ENCODE peak calls at places on chromosome 18, in six cellular contexts. D is fibroblast of lung; J is amygdala; Q is ACHN; T is stimulated activated CD4-positive, alpha-beta T cell treated with anti-CD3 and anti-CD28 coated beads, TNF-alpha, amount 100 ng/mL, for 48 hours; Z is stimulated activated CD8-positive, alpha-beta memory T cell treated with anti-CD3 and anti-CD28 coated beads, Interleukin-15, amount 100 ng/mL, for 24 hours. C is an unnamed sample.

GRCh38 chr18:22467760-22468553 is 50.2 kb upstream of the CTAGE1 start:
- DNase-seq in D (peak), J (no peak), Q (no peak), T (no peak), Z (no peak), C (no peak)

GRCh38 chr18:51339866-51340265 is 142.4 kb upstream of the MEX3C start:
- DNase-seq in D (peak), J (no peak), Q (no peak), T (no peak), Z (no peak), C (no peak)

GRCh38 chr18:10036479-10036878 is 122.7 kb downstream of the VAPA start:
- DNase-seq in D (no peak), J (no peak), Q (no peak), T (no peak), Z (no peak), C (no peak)

GRCh38 chr18:68177807-68178702 is 536.9 kb downstream of the TMX3 start:
- DNase-seq in D (peak), J (no peak), Q (no peak), T (no peak), Z (no peak), C (no peak)

GRCh38 chr18:55096261-55097026 is 137.2 kb upstream of the CCDC68 start:
- DNase-seq in D (peak), J (no peak), Q (peak), T (no peak), Z (no peak), C (no peak)

GRCh38 chr18:27363918-27364317 is 178.8 kb upstream of the CHST9 start:
- DNase-seq in D (peak), J (no peak), Q (peak), T (no peak), Z (no peak), C (no peak)

GRCh38 chr18:79930020-79930642 is 21.3 kb downstream of the SLC66A2 start:
- DNase-seq in D (no peak), J (no peak), Q (peak), T (no peak), Z (no peak), C (no peak)

GRCh38 chr18:70454705-70455322 is 166.0 kb downstream of the SOCS6 start:
- DNase-seq in D (peak), J (no peak), Q (peak), T (peak), Z (no peak), C (no peak)

GRCh38 chr18:22349317-22349898 is 68.3 kb downstream of the CTAGE1 start:
- DNase-seq in D (peak), J (no peak), Q (no peak), T (no peak), Z (no peak), C (no peak)

GRCh38 chr18:21242141-21243040 is at the start of gene GREB1L:
- DNase-seq in D (peak), J (peak), Q (peak), T (peak), Z (no peak), C (peak)

GRCh38 chr18:48819781-48820482 is 130.8 kb downstream of the SMAD7 start:
- DNase-seq in D (no peak), J (no peak), Q (no peak), T (no peak), Z (no peak), C (peak)

GRCh38 chr18:64131314-64131713 is 17.6 kb downstream of the LINC00305 start:
- DNase-seq in D (no peak), J (no peak), Q (no peak), T (no peak), Z (no peak), C (no peak)

GRCh38 chr18:48803518-48803917 is 147.2 kb downstream of the SMAD7 start:
- DNase-seq in D (no peak), J (no peak), Q (no peak), T (no peak), Z (no peak), C (no peak)

GRCh38 chr18:32542221-32542798 is 71.6 kb upstream of the GAREM1 start:
- DNase-seq in D (peak), J (no peak), Q (no peak), T (no peak), Z (no peak), C (no peak)

GRCh38 chr18:77059294-77059916 is 73.2 kb downstream of the MBP start:
- DNase-seq in D (peak), J (no peak), Q (peak), T (no peak), Z (no peak), C (no peak)

GRCh38 chr18:52701219-52701935 is 361.4 kb downstream of the DCC start:
- DNase-seq in D (no peak), J (no peak), Q (no peak), T (no peak), Z (no peak), C (no peak)

GRCh38 chr18:13026583-13027270 is 35.6 kb downstream of the CEP192 start:
- DNase-seq in D (peak), J (no peak), Q (no peak), T (no peak), Z (no peak), C (no peak)

GRCh38 chr18:62586148-62586774 is 63.4 kb downstream of the ZCCHC2 start:
- DNase-seq in D (peak), J (peak), Q (peak), T (peak), Z (peak), C (peak)

GRCh38 chr18:44823782-44824181 is 143.1 kb downstream of the SETBP1 start:
- DNase-seq in D (peak), J (no peak), Q (no peak), T (no peak), Z (no peak), C (no peak)

GRCh38 chr18:48794251-48794970 is 156.4 kb downstream of the SMAD7 start:
- DNase-seq in D (no peak), J (no peak), Q (no peak), T (no peak), Z (no peak), C (no peak)

GRCh38 chr18:10015288-10015701 is 101.5 kb downstream of the VAPA start:
- DNase-seq in D (peak), J (no peak), Q (no peak), T (no peak), Z (no peak), C (no peak)

GRCh38 chr18:59049726-59050660 is 89.7 kb upstream of the SEC11C start:
- DNase-seq in D (no peak), J (no peak), Q (no peak), T (no peak), Z (no peak), C (no peak)

GRCh38 chr18:79395761-79396404 is at the start of gene NFATC1:
- DNase-seq in D (peak), J (no peak), Q (peak), T (peak), Z (peak), C (no peak)

GRCh38 chr18:23106575-23106974 is 28.7 kb upstream of the CABLES1 start:
- DNase-seq in D (peak), J (no peak), Q (peak), T (no peak), Z (no peak), C (no peak)

GRCh38 chr18:69326094-69326493 is 74.6 kb upstream of the DOK6 start:
- DNase-seq in D (no peak), J (no peak), Q (no peak), T (no peak), Z (no peak), C (no peak)

GRCh38 chr18:79533146-79533545 is 137.4 kb downstream of the NFATC1 start:
- DNase-seq in D (no peak), J (no peak), Q (no peak), T (no peak), Z (no peak), C (no peak)

GRCh38 chr18:54517521-54517920 is 73.5 kb upstream of the DYNAP start:
- DNase-seq in D (no peak), J (no peak), Q (no peak), T (no peak), Z (no peak), C (no peak)

GRCh38 chr18:76604642-76605240 is 109.7 kb upstream of the ZNF516 start:
- DNase-seq in D (no peak), J (no peak), Q (no peak), T (no peak), Z (no peak), C (no peak)

GRCh38 chr18:23227729-23228075 is 92.4 kb downstream of the CABLES1 start:
- DNase-seq in D (no peak), J (no peak), Q (no peak), T (no peak), Z (no peak), C (no peak)

C was measured in gastrocnemius medialis.